ENCODE peak calls at places on chromosomes 4 and X, in five cellular contexts. S is tibial artery, U is AG10803, R is K562, F is fibroblast of mammary gland. M is an unnamed sample.

GRCh38 chr4:13266687-13267086 is 217.5 kb downstream of the RAB28 start:
- DNase-seq in U (no peak), R (no peak), F (no peak), S (no peak), M (no peak)

GRCh38 chrX:45352588-45352987 is 151.9 kb upstream of the DIPK2B start:
- DNase-seq in F (no peak), R (no peak), U (peak; percentile 59), S (no peak), M (no peak)

GRCh38 chrX:136525738-136526606 is 6.0 kb upstream of the VGLL1 start:
- DNase-seq in F (peak; percentile 91), R (peak; percentile 10), S (peak; percentile 83), U (peak; percentile 82), M (peak; percentile 47)

GRCh38 chr4:165600959-165601674 is 222.3 kb downstream of the CPE start:
- DNase-seq in F (no peak), U (no peak), S (no peak), R (no peak), M (no peak)

GRCh38 chr4:27316176-27316575 is 455.5 kb downstream of the STIM2 start:
- DNase-seq in U (no peak), F (no peak), R (no peak), S (no peak), M (no peak)

GRCh38 chr4:110211007-110211769 is 12.8 kb upstream of the ELOVL6 start:
- DNase-seq in S (no peak), U (peak; percentile 63), F (peak; percentile 66), R (peak; percentile 56), M (peak; percentile 15)

GRCh38 chr4:16029329-16029728 is 54.5 kb downstream of the PROM1 start:
- DNase-seq in S (no peak), U (peak; percentile 75), R (no peak), F (peak; percentile 80), M (no peak)

GRCh38 chr4:95599777-95600436 is 51.1 kb upstream of the UNC5C start:
- DNase-seq in R (no peak), U (no peak), F (no peak), S (no peak), M (no peak)

GRCh38 chr4:89598602-89599001 is 238.4 kb downstream of the SNCA start:
- DNase-seq in S (no peak), F (peak; percentile 32), R (no peak), U (no peak), M (no peak)

GRCh38 chrX:107686792-107687191 is 58.5 kb downstream of the PRPS1 start:
- DNase-seq in S (no peak), R (no peak), U (no peak), F (peak; percentile 32), M (no peak)

GRCh38 chr4:128468485-128468989 is 180.9 kb upstream of the PGRMC2 start:
- DNase-seq in F (peak; percentile 100), R (peak; percentile 69), U (peak; percentile 95), S (peak; percentile 83), M (peak; percentile 57)

GRCh38 chr4:21802406-21802805 is 146.2 kb downstream of the KCNIP4 start:
- DNase-seq in R (no peak), U (peak; percentile 62), F (peak; percentile 45), S (no peak), M (no peak)

GRCh38 chr4:8831221-8832129 is 40.2 kb downstream of the HMX1 start:
- DNase-seq in F (no peak), R (no peak), S (peak; percentile 39), U (no peak), M (no peak)

GRCh38 chr4:94365304-94365703 is 22.7 kb upstream of the HPGDS start:
- DNase-seq in U (no peak), R (no peak), F (no peak), S (no peak), M (no peak)

GRCh38 chrX:133120406-133120805 is 23.5 kb upstream of the USP26 start:
- DNase-seq in U (no peak), S (no peak), F (no peak), R (no peak), M (no peak)

GRCh38 chr4:168766537-168767316 is 243.3 kb downstream of the CBR4 start:
- DNase-seq in S (no peak), U (peak; percentile 66), R (no peak), F (peak; percentile 88), M (no peak)

GRCh38 chr4:2811830-2812599 is 19.1 kb downstream of the SH3BP2 start:
- DNase-seq in U (peak; percentile 55), F (peak; percentile 70), R (no peak), S (peak; percentile 85), M (peak; percentile 60)

GRCh38 chr4:35934370-35934981 is 309.8 kb downstream of the ARAP2 start:
- DNase-seq in R (peak; percentile 12), U (peak; percentile 8), S (no peak), F (peak; percentile 23), M (no peak)

GRCh38 chrX:39327705-39328104 is 526.4 kb downstream of the MID1IP1 start:
- DNase-seq in S (no peak), R (no peak), F (no peak), U (no peak), M (no peak)

GRCh38 chr4:2944882-2945526 is 18.2 kb downstream of the NOP14 start:
- DNase-seq in F (no peak), S (no peak), U (no peak), R (no peak), M (no peak)

GRCh38 chrX:149036086-149036485 is 469.0 kb downstream of the IDS start:
- DNase-seq in S (no peak), U (no peak), R (no peak), F (no peak), M (no peak)

GRCh38 chr4:142091085-142091513 is 454.7 kb downstream of the IL15 start:
- DNase-seq in F (peak; percentile 100), R (no peak), S (peak; percentile 66), U (peak; percentile 100), M (no peak)

GRCh38 chr4:155924637-155925036 is 21.1 kb downstream of the TDO2 start:
- DNase-seq in F (no peak), R (no peak), S (no peak), U (no peak), M (no peak)

GRCh38 chr4:121785479-121785878 is 15.6 kb upstream of the EXOSC9 start:
- DNase-seq in F (peak; percentile 51), U (peak; percentile 87), R (no peak), S (no peak), M (no peak)

GRCh38 chrX:8036914-8037313 is 109.7 kb upstream of the PNPLA4 start:
- DNase-seq in F (no peak), R (no peak), S (no peak), U (no peak), M (no peak)

GRCh38 chrX:40644821-40645358 is 2.5 kb downstream of the CXorf38 start:
- DNase-seq in F (peak; percentile 83), R (peak; percentile 62), S (peak; percentile 71), U (peak; percentile 68), M (peak; percentile 12)

GRCh38 chr4:84151574-84151973 is 347.5 kb downstream of the NKX6-1 start:
- DNase-seq in S (no peak), F (no peak), U (no peak), R (peak; percentile 2), M (peak; percentile 30)

GRCh38 chr4:145230726-145231125 is 50.3 kb upstream of the OTUD4 start:
- DNase-seq in F (peak; percentile 82), S (no peak), U (peak; percentile 94), R (no peak), M (no peak)

GRCh38 chr4:124777007-124777406 is 64.5 kb upstream of the ANKRD50 start:
- DNase-seq in F (no peak), R (no peak), U (no peak), S (no peak), M (no peak)

GRCh38 chr4:90943311-90943710 is 816.1 kb downstream of the CCSER1 start:
- DNase-seq in U (no peak), S (no peak), R (no peak), F (no peak), M (no peak)

DNA sequence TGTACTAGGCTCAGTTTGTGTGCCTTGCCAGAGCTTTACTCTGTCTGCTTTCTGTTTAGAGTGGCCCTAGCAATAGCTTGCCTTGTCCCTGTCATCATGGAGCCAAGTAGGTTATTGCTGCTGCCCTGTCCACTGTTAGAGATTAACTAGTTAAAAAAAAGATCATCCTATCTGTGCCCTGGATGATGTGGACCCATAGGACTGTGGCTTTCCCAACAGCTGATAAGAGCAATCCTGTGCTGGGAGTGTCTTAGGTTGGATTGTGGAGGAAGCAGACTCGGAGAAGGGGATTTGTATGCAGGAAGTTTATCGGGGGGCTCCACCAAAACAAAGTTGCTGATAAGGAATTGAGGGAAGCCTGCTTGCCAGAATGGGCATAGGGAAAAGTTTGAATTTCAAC is 23.8 kb downstream of the PPP1R2C start:
- DNase-seq in U (no peak), R (no peak), S (no peak), F (no peak), M (no peak)
- TF ChIP-seq CTCF in U (no peak), R (no peak), S (no peak), F (no peak), M (no peak)

DNA sequence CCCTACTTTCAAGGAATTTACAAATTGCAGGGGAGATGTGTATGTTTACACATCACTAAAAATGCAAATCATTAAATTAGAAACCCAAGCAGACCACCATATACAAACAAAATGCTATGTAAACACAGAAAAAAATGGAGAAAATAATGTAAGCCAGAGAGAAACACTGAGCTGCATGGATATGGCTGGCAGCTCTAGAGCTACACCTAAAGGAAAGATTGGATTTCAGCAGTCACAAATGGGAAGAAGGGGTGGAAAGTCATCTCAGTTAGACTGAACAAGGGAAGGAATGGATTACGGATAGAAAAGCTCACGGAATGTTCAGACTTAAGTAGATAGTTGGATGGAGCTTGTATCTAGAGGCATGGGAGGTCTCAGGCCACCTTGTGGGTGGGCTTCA is 186.3 kb downstream of the MOSPD2 start:
- DNase-seq in R (no peak), F (no peak), U (peak; percentile 3), S (no peak), M (no peak)
- TF ChIP-seq CTCF in R (no peak), F (no peak), U (peak; percentile 44), S (no peak), M (no peak)

GRCh38 chrX:43836435-43837184 is 45.6 kb downstream of the MAOB start:
- DNase-seq in U (peak; percentile 8), S (no peak), R (peak; percentile 25), F (peak; percentile 34), M (no peak)
- TF ChIP-seq CTCF in U (peak; percentile 60), S (peak; percentile 59), R (peak; percentile 32), F (peak; percentile 76), M (peak; percentile 47)

GRCh38 chrX:15567886-15568616 is 32.7 kb downstream of the ACE2 start:
- DNase-seq in R (peak; percentile 37), U (no peak), S (no peak), F (no peak), M (no peak)
- TF ChIP-seq CTCF in R (no peak), U (no peak), S (no peak), F (peak; percentile 27), M (peak; percentile 6)

GRCh38 chr4:82282875-82283274 is 90.9 kb downstream of the HNRNPD start:
- DNase-seq in S (no peak), U (no peak), R (no peak), F (no peak), M (no peak)

GRCh38 chr4:82287720-82288119 is 86.1 kb downstream of the HNRNPD start:
- DNase-seq in S (no peak), F (no peak), R (peak; percentile 16), U (no peak), M (no peak)

GRCh38 chr4:82284858-82285805 is 88.7 kb downstream of the HNRNPD start:
- DNase-seq in F (peak; percentile 98), S (peak; percentile 100), U (peak; percentile 98), R (peak; percentile 97), M (peak; percentile 99)

GRCh38 chr4:82284475-82284857 is 89.3 kb downstream of the HNRNPD start:
- DNase-seq in U (peak; percentile 8), S (no peak), F (no peak), R (no peak), M (no peak)
- TF ChIP-seq CTCF in U (no peak), S (no peak), F (no peak), R (no peak), M (no peak)

M was measured in BE2C.